ENCODE peak calls at places on chromosomes 1 and 21, in five cellular contexts. T is uterus, E is fibroblast of lung, A is Peyer's patch, Z is stomach. Y is an unnamed sample. For H3K4me1, the result is how much of the 10 kb centered on the place peaks cover.

GRCh38 chr1:66271904-66272254 is 262.1 kb upstream of the SGIP1 start:
- DNase-seq in T (peak), E (peak), A (no peak), Z (no peak), Y (peak)

GRCh38 chr1:221074325-221074724 is 195.1 kb downstream of the HLX start:
- DNase-seq in T (no peak), E (no peak), A (no peak), Z (no peak), Y (no peak)

GRCh38 chr1:162996261-162996660 is 72.9 kb upstream of the RGS4 start:
- DNase-seq in T (no peak), E (peak), A (no peak), Z (no peak), Y (no peak)

GRCh38 chr1:203589201-203589600 is 37.4 kb upstream of the ATP2B4 start:
- DNase-seq in T (no peak), E (no peak), A (no peak), Z (no peak), Y (no peak)

GRCh38 chr1:207919523-207920210 is 8.7 kb upstream of the CD34 start:
- DNase-seq in T (peak), E (peak), A (no peak), Z (no peak), Y (no peak)

GRCh38 chr21:17081193-17081592 is 431.6 kb upstream of the CXADR start:
- DNase-seq in T (no peak), E (no peak), A (no peak), Z (no peak), Y (no peak)

GRCh38 chr1:211148371-211148770 is 14.4 kb upstream of the KCNH1 start:
- DNase-seq in T (no peak), E (no peak), A (no peak), Z (no peak), Y (no peak)

GRCh38 chr1:86741947-86742572 is 37.7 kb downstream of the SH3GLB1 start:
- DNase-seq in T (no peak), E (peak), A (no peak), Z (peak), Y (no peak)

GRCh38 chr1:206600527-206600926 is 11.7 kb downstream of the EIF2D start:
- DNase-seq in T (no peak), E (no peak), A (no peak), Z (no peak), Y (no peak)

GRCh38 chr1:59678809-59679228 is 135.9 kb upstream of the HOOK1 start:
- DNase-seq in T (no peak), E (peak), A (no peak), Z (no peak), Y (no peak)

GRCh38 chr1:234836045-234836681 is 226.2 kb upstream of the IRF2BP2 start:
- DNase-seq in T (no peak), E (no peak), A (no peak), Z (no peak), Y (peak)

GRCh38 chr1:195218428-195219212 is 1389.6 kb downstream of the KCNT2 start:
- DNase-seq in T (no peak), E (no peak), A (no peak), Z (no peak), Y (no peak)

GRCh38 chr1:73914994-73915393 is 283.0 kb downstream of the LRRIQ3 start:
- DNase-seq in T (no peak), E (no peak), A (no peak), Z (no peak), Y (no peak)

GRCh38 chr1:245388687-245389086 is 233.9 kb downstream of the KIF26B start:
- DNase-seq in T (no peak), E (no peak), A (no peak), Z (no peak), Y (no peak)

GRCh38 chr1:28789816-28790215 is 22.2 kb upstream of the OPRD1 start:
- DNase-seq in T (no peak), E (no peak), A (no peak), Z (no peak), Y (no peak)

GRCh38 chr1:232615401-232615800 is 14.5 kb downstream of the SIPA1L2 start:
- DNase-seq in T (no peak), E (no peak), A (no peak), Z (no peak), Y (no peak)

GRCh38 chr1:167071286-167071685 is 18.9 kb downstream of the GPA33 start:
- DNase-seq in T (no peak), E (no peak), A (no peak), Z (no peak), Y (no peak)

GRCh38 chr1:33296082-33296458 is 24.8 kb downstream of the A3GALT2 start:
- DNase-seq in T (no peak), E (no peak), A (no peak), Z (no peak), Y (peak)

GRCh38 chr1:116916002-116916401 is 6.3 kb downstream of the PTGFRN start:
- DNase-seq in T (no peak), E (no peak), A (no peak), Z (no peak), Y (no peak)

GRCh38 chr21:46626536-46627302 is 8.8 kb upstream of the PRMT2 start:
- DNase-seq in T (no peak), E (no peak), A (no peak), Z (no peak), Y (no peak)

GRCh38 chr1:36365310-36365895 is 20.3 kb downstream of the STK40 start:
- DNase-seq in T (peak), E (peak), A (no peak), Z (no peak), Y (peak)

GRCh38 chr1:161733526-161733925 is 12.2 kb downstream of the FCRLB start:
- DNase-seq in T (no peak), E (peak), A (no peak), Z (no peak), Y (no peak)

GRCh38 chr1:12294076-12294475 is 64.2 kb downstream of the VPS13D start:
- DNase-seq in T (no peak), E (peak), A (no peak), Z (no peak), Y (no peak)

GRCh38 chr1:34774967-34775366 is 6.0 kb upstream of the GJB3 start:
- DNase-seq in T (no peak), E (no peak), A (no peak), Z (no peak), Y (no peak)

GRCh38 chr1:208153386-208153785 is 90.8 kb downstream of the PLXNA2 start:
- DNase-seq in T (no peak), E (no peak), A (no peak), Z (no peak), Y (no peak)

GRCh38 chr1:185896863-185897262 is 162.7 kb downstream of the HMCN1 start:
- DNase-seq in T (no peak), E (no peak), A (no peak), Z (no peak), Y (no peak)

GRCh38 chr1:76620371-76620770 is 246.9 kb upstream of the ST6GALNAC5 start:
- DNase-seq in T (no peak), E (no peak), A (no peak), Z (no peak), Y (no peak)

GRCh38 chr1:47189844-47190562 is at the start of gene PDZK1IP1:
- DNase-seq in T (peak), E (peak), A (peak), Z (peak), Y (peak)

GRCh38 chr1:215119719-215120118 is 37.2 kb downstream of the KCNK2 start:
- DNase-seq in T (no peak), E (peak), A (no peak), Z (no peak), Y (no peak)

GRCh38 chr1:59193443-59194093 is 103.3 kb upstream of the FGGY start:
- DNase-seq in T (no peak), E (no peak), A (no peak), Z (no peak), Y (no peak)

GRCh38 chr21:16775056-16775455 is 737.8 kb upstream of the CXADR start:
- DNase-seq in T (no peak), E (no peak), A (no peak), Z (no peak), Y (no peak)

GRCh38 chr1:27816921-27817630 is 13.5 kb upstream of the PPP1R8 start:
- DNase-seq in T (no peak), E (peak), A (no peak), Z (no peak), Y (no peak)

GRCh38 chr1:910881-911721 is 12.6 kb upstream of the SAMD11 start:
- DNase-seq in T (peak), E (no peak), A (no peak), Z (peak), Y (no peak)

GRCh38 chr1:201636581-201636980 is 97.7 kb downstream of the NAV1 start:
- DNase-seq in T (no peak), E (peak), A (no peak), Z (no peak), Y (no peak)

GRCh38 chr1:77905603-77906002 is 17.2 kb downstream of the NEXN start:
- DNase-seq in T (no peak), E (no peak), A (no peak), Z (no peak), Y (no peak)

GRCh38 chr1:119008483-119009299 is 20.5 kb upstream of the TBX15 start:
- DNase-seq in T (no peak), E (peak), A (no peak), Z (no peak), Y (no peak)

GRCh38 chr1:117366281-117366981 is 818 bp upstream of the MAN1A2 start:
- DNase-seq in T (peak), E (peak), A (peak), Z (peak), Y (peak)

GRCh38 chr1:236451796-236452373 is 57.8 kb downstream of the EDARADD start:
- DNase-seq in T (no peak), E (no peak), A (no peak), Z (peak), Y (peak)

GRCh38 chr1:154943649-154944421 is 7.3 kb upstream of the PMVK start:
- DNase-seq in T (no peak), E (peak), A (peak), Z (peak), Y (no peak)

GRCh38 chr1:48572632-48573258 is 100.7 kb upstream of the SPATA6 start:
- DNase-seq in T (peak), E (peak), A (peak), Z (peak), Y (peak)

GRCh38 chr21:34126269-34126668 is 52.9 kb downstream of the MRPS6 start:
- DNase-seq in T (no peak), E (peak), A (no peak), Z (no peak), Y (no peak)
- H3K4me1 ChIP-seq in T (under half), E (under half), A (under half), Z (half or more), Y (under half)

GRCh38 chr1:109876617-109877319 is 33.9 kb upstream of the CSF1 start:
- DNase-seq in T (no peak), E (peak), A (no peak), Z (no peak), Y (peak)
- H3K4me1 ChIP-seq in T (under half), E (under half), A (under half), Z (under half), Y (under half)

DNA sequence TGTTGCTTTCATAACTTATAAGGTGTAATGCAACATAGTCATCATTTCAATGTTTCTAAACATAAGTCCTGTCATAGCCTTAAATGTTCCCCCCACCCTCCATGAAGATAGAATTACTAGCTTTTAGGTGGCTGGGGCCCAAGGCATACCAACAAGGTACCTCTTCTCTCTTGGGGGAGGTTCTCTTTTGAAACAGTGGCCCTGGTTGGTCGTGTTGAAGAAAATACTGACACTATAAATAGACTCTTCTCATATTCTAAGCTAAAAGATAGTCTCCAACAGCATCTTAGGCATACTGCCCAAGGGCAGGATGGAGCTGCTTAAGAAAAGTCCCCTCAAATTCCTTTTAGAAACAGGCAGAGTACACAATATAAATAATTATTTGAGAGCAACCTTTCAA is 255.0 kb downstream of the FAF1 start:
- DNase-seq in T (no peak), E (no peak), A (no peak), Z (no peak), Y (no peak)
- H3K4me1 ChIP-seq in T (under half), E (under half), A (under half), Z (under half), Y (under half)

GRCh38 chr1:8022395-8023286 is 3.5 kb downstream of the ERRFI1 start:
- DNase-seq in T (no peak), E (peak), A (no peak), Z (no peak), Y (no peak)
- H3K4me1 ChIP-seq in T (under half), E (under half), A (under half), Z (half or more), Y (under half)

Y was measured in right lobe of liver.